ENCODE peak calls at places on chromosomes 1 and 21, in nine cellular contexts. H is H54, G is NB4, C is uterus, E is GM12891, V is stomach, L is breast epithelium, U is esophagus squamous epithelium, I is transverse colon. K is an unnamed sample.
A peak's percentile ranks its signal among the peaks of the same experiment; 100 is the strongest.

GRCh38 chr21:34073749-34074282 is 438 bp downstream of the MRPS6 start:
- DNase-seq in E (peak; percentile 36), H (peak; percentile 52), G (peak; percentile 49), I (peak; percentile 52), V (peak; percentile 38), L (no peak), C (no peak), U (no peak), K (peak; percentile 51)

GRCh38 chr1:221743416-221744208 is 1.7 kb upstream of the DUSP10 start:
- DNase-seq in I (no peak), H (no peak), C (no peak), E (no peak), L (no peak), G (no peak), U (no peak), V (no peak), K (no peak)

GRCh38 chr1:1144122-1144842 is 28.4 kb upstream of the C1orf159 start:
- DNase-seq in E (peak; percentile 80), U (no peak), G (peak; percentile 53), H (no peak), I (peak; percentile 86), L (no peak), V (peak; percentile 90), C (no peak), K (no peak)

GRCh38 chr1:12184008-12184681 is 17.4 kb downstream of the TNFRSF1B start:
- DNase-seq in V (peak; percentile 56), I (peak; percentile 73), C (peak; percentile 91), G (peak; percentile 92), E (no peak), U (no peak), L (peak; percentile 67), H (no peak), K (peak; percentile 89)

GRCh38 chr1:200342511-200343400 is 67.1 kb downstream of the ZNF281 start:
- DNase-seq in C (no peak), U (no peak), V (no peak), I (no peak), G (peak; percentile 34), L (no peak), H (no peak), E (no peak), K (no peak)

GRCh38 chr21:40618216-40618615 is 228.7 kb downstream of the DSCAM start:
- DNase-seq in L (no peak), I (no peak), E (no peak), U (no peak), G (no peak), H (no peak), C (no peak), V (no peak), K (no peak)

GRCh38 chr1:208025036-208025435 is 114.1 kb upstream of the CD34 start:
- DNase-seq in G (no peak), E (no peak), V (no peak), C (no peak), U (no peak), L (no peak), I (no peak), H (no peak), K (peak; percentile 37)

GRCh38 chr1:235917267-235917811 is 50.6 kb upstream of the LYST start:
- DNase-seq in L (peak; percentile 69), H (peak; percentile 66), I (peak; percentile 62), C (peak; percentile 92), G (peak; percentile 93), U (no peak), V (peak; percentile 58), E (peak; percentile 37), K (peak; percentile 74)

GRCh38 chr1:209768354-209768774 is 12.5 kb downstream of the TRAF3IP3 start:
- DNase-seq in I (peak; percentile 77), G (peak; percentile 95), E (peak; percentile 64), H (no peak), U (no peak), C (no peak), V (peak; percentile 55), L (no peak), K (no peak)

GRCh38 chr1:154410185-154410827 is 5.2 kb downstream of the IL6R start:
- DNase-seq in U (no peak), E (no peak), V (no peak), H (no peak), C (no peak), I (no peak), L (no peak), G (no peak), K (no peak)

GRCh38 chr1:167500283-167500860 is 18.0 kb downstream of the CD247 start:
- DNase-seq in L (no peak), E (no peak), I (no peak), C (no peak), G (no peak), U (no peak), H (no peak), V (no peak), K (no peak)

GRCh38 chr1:167881786-167882185 is 32.1 kb downstream of the ADCY10 start:
- DNase-seq in C (no peak), G (no peak), U (no peak), L (no peak), H (no peak), E (no peak), I (no peak), V (no peak), K (no peak)

GRCh38 chr1:2466834-2467554 is 9.1 kb upstream of the PLCH2 start:
- DNase-seq in C (no peak), G (no peak), U (no peak), H (no peak), I (no peak), V (no peak), E (no peak), L (no peak), K (no peak)

GRCh38 chr1:239739919-239740318 is 351.8 kb upstream of the FMN2 start:
- DNase-seq in U (no peak), G (no peak), C (no peak), E (no peak), V (no peak), L (no peak), H (no peak), I (no peak), K (no peak)

GRCh38 chr1:21956720-21957552 is 19.8 kb upstream of the HSPG2 start:
- DNase-seq in I (peak; percentile 66), E (no peak), C (no peak), U (no peak), V (peak; percentile 89), G (peak; percentile 75), L (peak; percentile 83), H (peak; percentile 67), K (peak; percentile 92)

GRCh38 chr1:207811920-207812720 is 60.3 kb downstream of the CD46 start:
- DNase-seq in C (no peak), H (no peak), E (no peak), U (no peak), L (peak; percentile 90), G (peak; percentile 41), V (peak; percentile 82), I (no peak), K (peak; percentile 77)

GRCh38 chr1:150551049-150551783 is 2.0 kb downstream of the ADAMTSL4 start:
- DNase-seq in V (no peak), G (no peak), E (no peak), I (peak; percentile 21), C (no peak), L (no peak), H (no peak), U (no peak), K (no peak)

GRCh38 chr1:150552692-150553278 is 3.6 kb downstream of the ADAMTSL4 start:
- DNase-seq in L (no peak), C (peak; percentile 55), H (no peak), U (no peak), V (no peak), E (no peak), G (no peak), I (peak; percentile 9), K (no peak)

GRCh38 chr1:150550222-150551048 is 1.2 kb downstream of the ADAMTSL4 start:
- DNase-seq in G (no peak), E (no peak), I (peak; percentile 19), C (peak; percentile 72), U (no peak), V (no peak), H (no peak), L (no peak), K (no peak)

GRCh38 chr1:150553392-150554085 is 4.3 kb downstream of the ADAMTSL4 start:
- DNase-seq in H (no peak), U (no peak), E (no peak), L (no peak), I (no peak), C (no peak), V (no peak), G (no peak), K (no peak)

GRCh38 chr1:150551784-150552691 is 2.8 kb downstream of the ADAMTSL4 start:
- DNase-seq in L (peak; percentile 67), V (peak; percentile 65), H (peak; percentile 88), C (peak; percentile 97), G (peak; percentile 98), U (peak; percentile 37), E (no peak), I (peak; percentile 78), K (peak; percentile 91)
- TF ChIP-seq POLR2A in L (no peak), V (no peak), H (no peak), C (peak; percentile 37), G (no peak), U (no peak), E (no peak), I (no peak), K (peak; percentile 52)

GRCh38 chr1:151311589-151312331 is 15.5 kb downstream of the PI4KB start:
- DNase-seq in L (no peak), I (peak; percentile 75), C (peak; percentile 97), H (peak; percentile 99), G (peak; percentile 95), E (no peak), V (peak; percentile 67), U (peak; percentile 19), K (peak; percentile 65)
- TF ChIP-seq POLR2A in L (no peak), I (no peak), C (peak; percentile 25), H (no peak), G (no peak), E (no peak), V (no peak), U (no peak), K (no peak)

DNA sequence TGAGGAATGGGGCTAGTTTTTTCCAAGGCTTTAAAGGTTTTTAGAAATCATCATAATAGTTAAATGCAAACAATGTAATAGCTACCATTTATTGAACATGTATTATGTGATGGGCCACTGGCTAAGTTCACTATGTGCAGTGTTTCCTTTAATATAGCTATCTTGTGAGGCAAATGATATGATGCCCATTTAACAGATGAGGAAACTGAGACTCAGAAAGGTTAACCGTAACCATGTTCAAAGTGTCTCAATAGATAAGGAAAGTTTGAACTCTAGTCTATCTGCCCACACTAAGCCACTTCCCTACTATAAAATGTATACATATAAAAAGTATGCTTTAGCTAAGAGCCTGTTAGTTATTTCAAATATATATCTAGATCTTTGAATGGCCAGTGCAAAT is 64.8 kb downstream of the GNG12 start:
- DNase-seq in G (no peak), V (no peak), H (no peak), L (no peak), I (no peak), C (no peak), U (no peak), E (no peak), K (no peak)
- TF ChIP-seq POLR2A in G (no peak), V (no peak), H (no peak), L (no peak), I (no peak), C (no peak), U (no peak), E (no peak), K (no peak)

GRCh38 chr1:15435239-15436077 is 2.8 kb upstream of the CTRC start:
- DNase-seq in H (no peak), C (no peak), I (no peak), G (no peak), V (no peak), U (no peak), L (no peak), E (no peak), K (no peak)
- TF ChIP-seq POLR2A in H (no peak), C (no peak), I (no peak), G (no peak), V (no peak), U (no peak), L (no peak), E (no peak), K (no peak)